ENCODE peak calls at places on chromosomes 11 and 22, in six cellular contexts. V, H, O, Y, X and N are unnamed samples.

GRCh38 chr22:44217346-44217745 is 36.6 kb downstream of the PARVG start:
- DNase-seq in O (no peak), X (no peak), Y (no peak), H (no peak), V (no peak), N (no peak)

GRCh38 chr22:42313804-42314581 is 43.5 kb upstream of the TCF20 start:
- DNase-seq in X (peak), O (peak), Y (peak), V (peak), H (peak), N (peak)

GRCh38 chr22:37473437-37473946 is 12.7 kb downstream of the MFNG start:
- DNase-seq in X (no peak), Y (no peak), H (no peak), O (no peak), V (no peak), N (no peak)

GRCh38 chr11:134647066-134647746 is 235.2 kb upstream of the B3GAT1 start:
- DNase-seq in O (no peak), X (no peak), Y (no peak), V (no peak), H (no peak), N (no peak)

GRCh38 chr11:27398413-27398780 is 35.4 kb upstream of the CCDC34 start:
- DNase-seq in O (no peak), V (no peak), H (no peak), Y (peak), X (no peak), N (no peak)

GRCh38 chr11:58739725-58740430 is 8.1 kb upstream of the GLYAT start:
- DNase-seq in Y (no peak), X (no peak), H (no peak), O (no peak), V (no peak), N (no peak)

GRCh38 chr11:32489464-32489863 is 54.1 kb upstream of the WT1 start:
- DNase-seq in Y (no peak), O (no peak), V (no peak), X (no peak), H (no peak), N (no peak)

GRCh38 chr11:78465169-78465942 is 47.7 kb upstream of the GAB2 start:
- DNase-seq in X (no peak), O (no peak), Y (no peak), V (no peak), H (no peak), N (no peak)

GRCh38 chr11:122202951-122203456 is 87.0 kb upstream of the BLID start:
- DNase-seq in O (peak), V (peak), Y (peak), X (peak), H (peak), N (no peak)

GRCh38 chr11:61126266-61126665 is 24.0 kb downstream of the CD5 start:
- DNase-seq in O (peak), Y (no peak), X (peak), V (no peak), H (no peak), N (no peak)

GRCh38 chr22:38610234-38610633 is 40.3 kb upstream of the DMC1 start:
- DNase-seq in O (no peak), V (peak), H (no peak), Y (no peak), X (no peak), N (no peak)

GRCh38 chr11:46402957-46403902 is 11.7 kb upstream of the CHRM4 start:
- DNase-seq in Y (no peak), O (peak), V (no peak), X (no peak), H (no peak), N (no peak)

GRCh38 chr11:35210886-35211546 is 72.0 kb downstream of the CD44 start:
- DNase-seq in O (no peak), V (no peak), Y (no peak), H (no peak), X (no peak), N (no peak)

GRCh38 chr11:130732476-130732875 is 183.8 kb downstream of the SNX19 start:
- DNase-seq in X (no peak), O (no peak), V (no peak), H (no peak), Y (no peak), N (no peak)

GRCh38 chr11:20483931-20484330 is 96.4 kb downstream of the PRMT3 start:
- DNase-seq in Y (no peak), O (no peak), X (no peak), V (no peak), H (no peak), N (no peak)
- H3K27ac ChIP-seq in Y (no peak), O (no peak), X (no peak), V (no peak), H (no peak), N (no peak)

GRCh38 chr11:85464283-85464682 is 162.9 kb downstream of the DLG2 start:
- DNase-seq in O (no peak), V (no peak), X (no peak), H (no peak), Y (no peak), N (no peak)
- TF ChIP-seq CTCF in O (peak), V (no peak), X (no peak), H (no peak), Y (peak), N (no peak)

DNA sequence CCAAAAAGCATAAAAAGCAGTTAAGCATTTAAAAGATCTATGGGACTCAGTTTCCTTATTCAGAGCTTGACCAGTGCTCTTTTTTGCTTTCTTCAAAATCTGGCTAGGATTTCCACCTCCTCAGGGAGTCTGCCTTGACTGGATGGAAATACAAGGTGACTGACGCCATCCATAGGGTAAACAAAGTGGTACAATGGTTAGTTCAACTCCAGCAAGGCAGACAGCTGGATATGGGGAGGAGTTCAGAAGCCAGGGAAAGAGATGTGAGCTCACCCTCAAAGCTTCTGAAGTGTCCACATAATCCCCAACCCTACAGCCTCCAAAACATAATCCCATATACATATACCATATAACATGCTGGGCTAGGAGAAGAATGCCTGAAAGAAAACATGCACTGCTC is 52.0 kb downstream of the KIRREL3 start:
- DNase-seq in X (no peak), H (no peak), Y (no peak), O (no peak), V (no peak), N (no peak)
- H3K27ac ChIP-seq in X (no peak), H (no peak), Y (no peak), O (no peak), V (no peak), N (no peak)

DNA sequence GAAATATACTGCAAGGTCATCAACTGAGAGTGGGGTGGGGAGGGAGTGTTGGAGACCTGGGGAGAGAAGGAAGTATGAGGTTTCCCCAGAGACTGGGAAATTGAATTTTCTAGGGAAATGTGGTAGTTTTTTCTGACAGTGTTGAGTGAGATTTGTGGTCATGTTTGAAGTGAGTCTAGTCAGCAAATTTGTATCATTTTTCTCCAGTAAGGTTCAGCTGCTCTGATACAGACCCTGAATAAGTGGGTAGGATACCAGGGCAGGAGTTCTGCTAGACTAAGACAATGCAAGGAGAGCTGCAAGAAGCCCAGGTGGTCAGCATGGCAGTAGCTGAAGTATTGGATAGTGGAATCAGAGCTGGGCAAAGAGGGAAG is 112.1 kb downstream of the PKNOX2 start:
- DNase-seq in H (no peak), X (no peak), Y (no peak), O (no peak), V (no peak), N (no peak)
- TF ChIP-seq CTCF in H (no peak), X (no peak), Y (no peak), O (no peak), V (no peak), N (no peak)

DNA sequence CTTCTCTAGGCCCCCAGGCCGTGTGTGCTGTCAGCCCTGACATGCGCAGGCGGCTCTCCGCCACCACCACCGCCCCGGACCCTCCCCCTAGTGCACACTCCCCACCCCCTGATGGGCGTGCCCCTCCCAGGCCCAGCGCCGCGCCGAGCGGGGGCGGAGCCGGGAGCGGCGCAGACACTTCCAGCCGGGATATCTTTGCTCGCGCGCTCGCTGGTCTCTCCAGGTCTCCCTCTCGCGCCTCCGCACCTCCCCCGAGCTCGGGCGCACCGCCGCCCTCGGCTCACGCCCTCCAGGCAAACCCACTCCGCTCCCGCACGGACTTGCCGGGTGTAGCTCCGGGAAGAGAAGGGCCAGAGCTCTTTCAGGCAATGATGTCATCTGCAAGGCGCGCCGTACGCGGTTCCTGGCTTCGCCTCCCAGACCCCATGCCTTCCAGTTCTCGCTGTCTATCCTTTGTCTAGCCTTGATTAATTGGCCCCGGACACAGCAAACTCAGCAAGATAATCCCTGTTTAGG is at the start of gene SCN3B:
- DNase-seq in Y (peak), V (peak), O (peak), X (peak), H (peak), N (no peak)
- H3K27ac ChIP-seq in Y (peak), V (peak), O (peak), X (no peak), H (no peak), N (no peak)